ENCODE peak calls at places on chromosome X, in five cellular contexts. G, I, J, R and E are unnamed samples.

GRCh38 chrX:122641136-122641535 is 542.9 kb upstream of the GRIA3 start:
- DNase-seq in G (no peak), J (no peak), R (no peak), I (no peak), E (peak)

GRCh38 chrX:63426519-63426918 is 75.4 kb upstream of the SPIN4 start:
- DNase-seq in R (no peak), G (no peak), I (no peak), J (no peak), E (no peak)

GRCh38 chrX:63673896-63674295 is 111.1 kb downstream of the ARHGEF9 start:
- DNase-seq in R (no peak), J (no peak), I (no peak), G (no peak), E (no peak)

GRCh38 chrX:108584617-108585211 is 145.1 kb downstream of the COL4A5 start:
- DNase-seq in J (no peak), I (peak), G (no peak), R (no peak), E (peak)

GRCh38 chrX:135389717-135390116 is 32.0 kb upstream of the SMIM10L2A start:
- DNase-seq in J (no peak), R (no peak), I (peak), G (no peak), E (no peak)

GRCh38 chrX:8773117-8773516 is 28.1 kb downstream of the FAM9A start:
- DNase-seq in G (no peak), I (no peak), R (no peak), J (no peak), E (no peak)

GRCh38 chrX:111035256-111035655 is 60.7 kb upstream of the PAK3 start:
- DNase-seq in I (no peak), J (no peak), R (no peak), G (no peak), E (no peak)

GRCh38 chrX:10984213-10984612 is 126.9 kb upstream of the HCCS start:
- DNase-seq in G (no peak), I (no peak), J (no peak), R (no peak), E (no peak)

GRCh38 chrX:115642895-115643530 is 82.0 kb downstream of the PLS3 start:
- DNase-seq in J (peak), G (no peak), R (peak), I (peak), E (peak)

GRCh38 chrX:47175588-47175980 is 18.0 kb upstream of the UBA1 start:
- DNase-seq in J (no peak), I (no peak), R (no peak), G (peak), E (no peak)

GRCh38 chrX:48702032-48702431 is 5.5 kb downstream of the SUV39H1 start:
- DNase-seq in G (no peak), I (no peak), R (no peak), J (no peak), E (no peak)

GRCh38 chrX:72045552-72046277 is 86.0 kb downstream of the RTL5 start:
- DNase-seq in R (no peak), G (no peak), I (no peak), J (no peak), E (no peak)

GRCh38 chrX:150690126-150690525 is 3.1 kb upstream of the MTMR1 start:
- DNase-seq in R (no peak), I (no peak), G (no peak), J (peak), E (peak)

GRCh38 chrX:86121916-86122315 is 26.3 kb upstream of the DACH2 start:
- DNase-seq in I (no peak), G (no peak), J (no peak), R (no peak), E (no peak)

GRCh38 chrX:149937881-149938426 is 337 bp downstream of the EOLA2 start:
- DNase-seq in G (peak), I (peak), J (peak), R (no peak), E (peak)

GRCh38 chrX:128517691-128518090 is 465.5 kb upstream of the ACTRT1 start:
- DNase-seq in I (no peak), J (no peak), R (no peak), G (no peak), E (no peak)

GRCh38 chrX:43595931-43596330 is 60.2 kb upstream of the MAOA start:
- DNase-seq in J (peak), I (no peak), R (no peak), G (no peak), E (peak)

GRCh38 chrX:153460826-153461225 is 9.6 kb downstream of the HAUS7 start:
- DNase-seq in G (no peak), I (peak), J (peak), R (no peak), E (peak)

GRCh38 chrX:124211312-124211942 is 121.0 kb upstream of the TEX13D start:
- DNase-seq in G (no peak), R (no peak), I (no peak), J (peak), E (peak)

GRCh38 chrX:11579856-11580595 is 85.7 kb downstream of the ARHGAP6 start:
- DNase-seq in J (no peak), G (no peak), R (no peak), I (no peak), E (no peak)

GRCh38 chrX:10022580-10023245 is 55.6 kb downstream of the CLDN34 start:
- DNase-seq in R (no peak), J (peak), I (peak), G (peak), E (peak)

DNA sequence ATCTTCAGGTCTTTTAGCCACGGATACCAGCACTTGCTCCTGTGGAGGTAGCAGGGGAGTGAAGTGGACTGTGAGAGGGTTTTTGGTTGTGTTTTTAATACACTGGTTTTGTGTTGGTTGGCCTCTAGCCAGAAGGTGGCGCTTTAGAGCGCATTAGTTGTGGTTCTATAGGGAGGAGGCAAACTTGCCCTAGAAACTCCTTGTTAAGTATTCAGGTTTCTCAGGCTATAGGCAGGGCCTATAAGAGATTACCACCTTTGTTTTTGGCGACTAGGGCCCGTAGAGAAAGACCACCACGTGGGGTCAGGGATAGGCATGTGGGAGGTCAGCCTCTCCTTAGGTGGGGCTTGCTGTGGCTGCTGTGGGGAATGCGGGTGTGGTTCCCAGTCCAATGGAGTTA is 221.6 kb upstream of the SPANXN4 start:
- DNase-seq in I (no peak), R (no peak), G (no peak), J (no peak), E (peak)
- TF ChIP-seq CTCF in I (no peak), R (no peak), G (no peak), J (no peak), E (no peak)

GRCh38 chrX:21741869-21742701 is 15.8 kb downstream of the SMPX start:
- DNase-seq in R (peak), J (no peak), G (no peak), I (no peak), E (peak)

GRCh38 chrX:21747523-21747922 is 10.4 kb downstream of the SMPX start:
- DNase-seq in G (no peak), I (no peak), J (no peak), R (no peak), E (peak)

GRCh38 chrX:21744060-21744459 is 13.9 kb downstream of the SMPX start:
- DNase-seq in I (no peak), R (no peak), J (no peak), G (no peak), E (no peak)

GRCh38 chrX:21745756-21746155 is 12.2 kb downstream of the SMPX start:
- DNase-seq in R (peak), G (no peak), J (peak), I (peak), E (peak)

GRCh38 chrX:21744721-21745120 is 13.2 kb downstream of the SMPX start:
- DNase-seq in J (no peak), G (no peak), I (no peak), R (no peak), E (no peak)
- H3K4me3 ChIP-seq in J (no peak), G (no peak), I (no peak), R (no peak), E (no peak)

GRCh38 chrX:19592952-19593351 is 77.6 kb upstream of the MAP3K15 start:
- DNase-seq in R (no peak), J (no peak), I (no peak), G (no peak), E (no peak)

GRCh38 chrX:19599253-19599652 is 83.9 kb upstream of the MAP3K15 start:
- DNase-seq in J (no peak), R (no peak), G (no peak), I (no peak), E (no peak)

GRCh38 chrX:19595036-19595435 is 79.7 kb upstream of the MAP3K15 start:
- DNase-seq in R (peak), I (no peak), J (peak), G (no peak), E (peak)

GRCh38 chrX:19589105-19589504 is 73.8 kb upstream of the MAP3K15 start:
- DNase-seq in G (no peak), I (no peak), J (no peak), R (no peak), E (no peak)

GRCh38 chrX:19593684-19594083 is 78.4 kb upstream of the MAP3K15 start:
- DNase-seq in R (peak), J (peak), I (no peak), G (no peak), E (peak)
- TF ChIP-seq CTCF in R (peak), J (peak), I (peak), G (no peak), E (peak)

GRCh38 chrX:75154871-75155270 is 1.2 kb downstream of the ABCB7 start:
- DNase-seq in G (no peak), I (no peak), R (no peak), J (no peak), E (no peak)
- H3K4me3 ChIP-seq in G (peak), I (no peak), R (no peak), J (no peak), E (no peak)

GRCh38 chrX:21853578-21853977 is 2.2 kb upstream of the YY2 start:
- DNase-seq in G (no peak), I (no peak), J (no peak), R (no peak), E (no peak)
- TF ChIP-seq CTCF in G (no peak), I (no peak), J (no peak), R (no peak), E (no peak)

GRCh38 chrX:28920141-28920540 is 332.9 kb downstream of the IL1RAPL1 start:
- DNase-seq in I (no peak), G (no peak), R (no peak), J (no peak), E (peak)
- H3K4me3 ChIP-seq in I (no peak), G (no peak), R (no peak), J (no peak), E (no peak)

GRCh38 chrX:31212856-31213748 is 141.3 kb upstream of the FTHL17 start:
- DNase-seq in I (no peak), G (no peak), J (no peak), R (no peak), E (no peak)

GRCh38 chrX:31215277-31215815 is 143.5 kb upstream of the FTHL17 start:
- DNase-seq in J (no peak), G (no peak), R (no peak), I (no peak), E (no peak)

GRCh38 chrX:31209005-31209612 is 137.3 kb upstream of the FTHL17 start:
- DNase-seq in R (no peak), G (no peak), J (no peak), I (no peak), E (peak)

GRCh38 chrX:31217111-31217510 is 145.3 kb upstream of the FTHL17 start:
- DNase-seq in I (no peak), J (no peak), R (no peak), G (no peak), E (no peak)

DNA sequence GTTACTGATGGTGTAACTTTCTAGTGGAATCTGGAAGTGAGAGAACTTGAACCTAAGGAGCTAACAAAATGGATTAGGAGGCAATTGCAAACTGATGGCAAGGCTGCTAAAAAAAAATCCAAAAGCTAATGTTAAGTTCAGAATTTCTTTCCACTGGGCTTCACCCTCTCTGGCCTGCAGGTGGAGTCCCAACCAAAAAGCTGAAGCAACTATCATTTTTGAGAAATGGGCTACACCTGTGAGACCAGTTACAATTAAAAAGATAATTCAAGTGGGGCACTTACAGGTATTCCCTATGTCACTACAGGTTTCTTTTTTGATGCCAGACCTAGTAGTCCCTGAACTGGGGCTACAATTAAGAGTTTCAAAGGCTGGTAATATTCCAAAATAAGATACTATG is 142.1 kb upstream of the FTHL17 start:
- DNase-seq in J (peak), R (no peak), I (peak), G (no peak), E (no peak)
- TF ChIP-seq CTCF in J (peak), R (no peak), I (peak), G (peak), E (peak)